ENCODE peak calls at places on chromosomes 3 and 15, in nine cellular contexts. G is activated CD4-positive, alpha-beta T cell treated with anti-CD3 and anti-CD28 coated beads, Interleukin-2, amount 50 U/mL, for 4 hours; D is substantia nigra; E is aorta; Y is nucleus accumbens; J is natural killer cell treated with Interleukin-12 subunit alpha and Interleukin-12 subunit beta and Interleukin-15 and Interleukin-18, amount 100 ng/mL, for 72 hours; B is non-pigmented ciliary epithelial cell; V is Caki2; S is KBM-7. P is an unnamed sample.

GRCh38 chr3:145448436-145448835 is 712.5 kb downstream of the PLOD2 start:
- DNase-seq in S (no peak), D (no peak), E (no peak), V (peak), J (no peak), B (no peak), Y (no peak), G (no peak), P (no peak)

GRCh38 chr3:34109846-34110245 is 311.4 kb downstream of the PDCD6IP start:
- DNase-seq in J (no peak), Y (no peak), V (no peak), E (no peak), B (no peak), D (no peak), G (no peak), S (no peak), P (no peak)

GRCh38 chr3:44339181-44339741 is 695 bp downstream of the TCAIM start:
- DNase-seq in B (no peak), Y (no peak), G (no peak), E (no peak), V (no peak), J (no peak), D (no peak), S (no peak), P (no peak)

GRCh38 chr15:52528465-52529288 is at the start of gene MYO5A:
- DNase-seq in J (peak), E (peak), B (no peak), S (peak), D (no peak), Y (peak), V (peak), G (peak), P (peak)

GRCh38 chr3:19229086-19229485 is 80.8 kb downstream of the KCNH8 start:
- DNase-seq in Y (no peak), V (no peak), D (no peak), G (no peak), S (peak), E (no peak), B (no peak), J (no peak), P (no peak)

GRCh38 chr3:17032407-17033034 is 147.8 kb downstream of the PLCL2 start:
- DNase-seq in D (no peak), E (no peak), S (peak), V (peak), Y (no peak), J (no peak), B (no peak), G (no peak), P (no peak)

GRCh38 chr3:47617061-47618010 is 38.7 kb upstream of the CSPG5 start:
- DNase-seq in G (no peak), V (no peak), B (peak), J (no peak), S (no peak), D (no peak), E (no peak), Y (no peak), P (no peak)

GRCh38 chr3:13867727-13868126 is 12.1 kb downstream of the WNT7A start:
- DNase-seq in S (no peak), D (no peak), J (no peak), G (no peak), B (no peak), Y (no peak), V (no peak), E (no peak), P (no peak)

GRCh38 chr15:53072077-53072476 is 281.9 kb upstream of the ONECUT1 start:
- DNase-seq in V (peak), B (peak), E (no peak), G (no peak), Y (no peak), D (no peak), J (no peak), S (peak), P (no peak)